ENCODE peak calls at places on chromosomes 4 and X, in four cellular contexts. U is sigmoid colon, Y is HTR-8/SVneo, A is GM12865. T is an unnamed sample.

GRCh38 chr4:167897116-167897515 is 195.2 kb upstream of the ANXA10 start:
- DNase-seq in U (no peak), Y (peak; percentile 49), A (peak; percentile 7), T (peak; percentile 58)

GRCh38 chr4:161799687-161800086 is 364.1 kb downstream of the FSTL5 start:
- DNase-seq in U (no peak), Y (no peak), A (no peak), T (no peak)

GRCh38 chr4:504076-504475 is 5.1 kb downstream of the PIGG start:
- DNase-seq in U (no peak), Y (no peak), A (no peak), T (no peak)

GRCh38 chr4:86453044-86453501 is 93.2 kb upstream of the MAPK10 start:
- DNase-seq in U (peak; percentile 66), Y (no peak), A (no peak), T (no peak)

GRCh38 chrX:103431316-103431715 is 55.0 kb downstream of the BEX3 start:
- DNase-seq in U (no peak), Y (no peak), A (no peak), T (no peak)

GRCh38 chr4:125322363-125322730 is 7.6 kb downstream of the FAT4 start:
- DNase-seq in U (no peak), Y (no peak), A (no peak), T (no peak)

GRCh38 chr4:2732526-2732925 is 23.6 kb downstream of the TNIP2 start:
- DNase-seq in U (peak; percentile 60), Y (no peak), A (no peak), T (peak; percentile 38)

GRCh38 chrX:105552395-105552794 is 269.9 kb upstream of the NRK start:
- DNase-seq in U (no peak), Y (no peak), A (no peak), T (no peak)

GRCh38 chr4:7392438-7393374 is 42.0 kb downstream of the PSAPL1 start:
- DNase-seq in U (no peak), Y (no peak), A (no peak), T (peak; percentile 88)

GRCh38 chrX:93420635-93421034 is 252.7 kb downstream of the NAP1L3 start:
- DNase-seq in U (no peak), Y (no peak), A (no peak), T (no peak)

T was measured in posterior vena cava.